ENCODE peak calls at places on chromosomes 1 and 21, in eight cellular contexts. D is activated CD8-positive, alpha-beta T cell treated with anti-CD3 and anti-CD28 coated beads for 36 hours; X is foreskin fibroblast; J is CD4-positive, alpha-beta T cell; C is DND-41; H is HCT116; O is heart right ventricle; U is HFFc6. R is an unnamed sample.

GRCh38 chr1:151060241-151061011 is at the start of gene MLLT11:
- DNase-seq in D (peak), X (peak), J (no peak), C (peak), H (no peak), O (peak), U (peak), R (no peak)

GRCh38 chr1:235239821-235240220 is 78.8 kb upstream of the RBM34 start:
- DNase-seq in D (no peak), X (no peak), J (no peak), C (no peak), H (no peak), O (no peak), U (peak), R (no peak)

GRCh38 chr1:227445746-227446145 is 117.6 kb upstream of the ZNF678 start:
- DNase-seq in D (no peak), X (no peak), J (no peak), C (no peak), H (no peak), O (no peak), U (no peak), R (no peak)

GRCh38 chr1:53792751-53793150 is 45.3 kb downstream of the NDC1 start:
- DNase-seq in D (no peak), X (no peak), J (no peak), C (no peak), H (no peak), O (no peak), U (no peak), R (no peak)

GRCh38 chr1:209202826-209203439 is 380.6 kb upstream of the CAMK1G start:
- DNase-seq in D (peak), X (peak), J (no peak), C (peak), H (peak), O (no peak), U (peak), R (peak)

GRCh38 chr1:117359560-117360289 is 7.5 kb upstream of the MAN1A2 start:
- DNase-seq in D (no peak), X (no peak), J (no peak), C (no peak), H (no peak), O (no peak), U (no peak), R (no peak)

GRCh38 chr1:48560114-48560513 is 88.1 kb upstream of the SPATA6 start:
- DNase-seq in D (no peak), X (no peak), J (no peak), C (no peak), H (no peak), O (no peak), U (no peak), R (no peak)

GRCh38 chr1:98796049-98796448 is 134.5 kb downstream of the SNX7 start:
- DNase-seq in D (no peak), X (no peak), J (no peak), C (no peak), H (no peak), O (no peak), U (no peak), R (no peak)

GRCh38 chr1:221919743-221920142 is 177.9 kb upstream of the DUSP10 start:
- DNase-seq in D (no peak), X (no peak), J (no peak), C (no peak), H (no peak), O (no peak), U (no peak), R (no peak)

GRCh38 chr21:34807881-34808568 is 139.2 kb downstream of the CLIC6 start:
- DNase-seq in D (peak), X (peak), J (peak), C (no peak), H (peak), O (no peak), U (peak), R (peak)

GRCh38 chr1:29513357-29513756 is 277.0 kb downstream of the PTPRU start:
- DNase-seq in D (peak), X (peak), J (no peak), C (peak), H (peak), O (no peak), U (peak), R (no peak)

GRCh38 chr1:20446796-20447195 is 39.2 kb downstream of the CAMK2N1 start:
- DNase-seq in D (no peak), X (peak), J (no peak), C (no peak), H (no peak), O (no peak), U (no peak), R (no peak)

DNA sequence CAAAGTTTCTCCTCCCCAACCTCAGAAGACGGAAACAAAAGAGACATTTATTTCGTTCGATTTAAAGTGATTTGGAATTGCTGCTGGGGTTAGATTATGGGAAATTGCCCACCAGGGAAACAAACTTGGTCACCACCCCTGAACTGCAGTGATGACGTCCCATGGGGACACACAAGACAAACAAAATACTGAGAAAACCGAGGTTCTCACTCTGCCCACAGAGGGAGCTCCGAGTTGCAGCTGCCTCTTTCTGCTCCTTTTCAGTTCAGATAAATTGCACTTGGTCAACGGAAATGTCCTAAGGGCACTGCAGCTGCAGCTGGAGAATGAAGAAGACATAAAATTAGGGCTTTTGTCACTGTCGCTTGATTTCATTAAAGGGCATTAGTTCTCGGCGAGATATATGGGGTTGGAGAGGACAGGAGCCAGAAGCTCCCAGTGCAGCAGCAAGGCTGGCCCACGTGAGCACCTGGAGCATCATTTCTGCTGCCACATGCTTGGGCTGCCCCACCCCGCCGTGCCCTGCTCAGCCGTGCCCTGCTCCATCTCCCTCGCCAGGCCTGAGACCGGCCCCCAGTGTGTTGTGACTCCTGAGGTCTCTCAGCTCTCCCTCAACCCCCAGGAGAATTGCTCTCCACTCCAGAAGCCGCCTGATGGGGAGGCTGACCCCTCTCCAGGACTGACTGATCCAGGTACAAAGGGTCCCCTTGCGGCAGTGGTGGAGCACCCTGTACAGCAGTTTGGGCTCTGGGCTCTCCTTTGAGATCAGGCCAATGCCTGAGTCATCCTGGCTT is 231.7 kb upstream of the AJAP1 start:
- DNase-seq in D (no peak), X (no peak), J (no peak), C (no peak), H (no peak), O (no peak), U (no peak), R (no peak)
- TF ChIP-seq CTCF in D (no peak), X (no peak), J (no peak), C (no peak), H (no peak), O (no peak), U (no peak), R (no peak)

GRCh38 chr1:23021834-23022233 is 2.6 kb downstream of the KDM1A start:
- DNase-seq in D (no peak), X (no peak), J (no peak), C (no peak), H (no peak), O (no peak), U (no peak), R (no peak)

GRCh38 chr1:23019851-23020625 is 770 bp downstream of the KDM1A start:
- DNase-seq in D (peak), X (no peak), J (peak), C (peak), H (no peak), O (peak), U (peak), R (no peak)

GRCh38 chr1:23018661-23019093 is 591 bp upstream of the KDM1A start:
- DNase-seq in D (peak), X (no peak), J (no peak), C (no peak), H (no peak), O (no peak), U (no peak), R (no peak)

GRCh38 chr1:23020731-23021130 is 1.5 kb downstream of the KDM1A start:
- DNase-seq in D (no peak), X (no peak), J (no peak), C (no peak), H (no peak), O (no peak), U (no peak), R (no peak)

GRCh38 chr1:23019094-23019850 is at the start of gene KDM1A:
- DNase-seq in D (peak), X (peak), J (peak), C (peak), H (peak), O (peak), U (peak), R (peak)
- TF ChIP-seq CTCF in D (no peak), X (peak), J (peak), C (peak), H (peak), O (no peak), U (no peak), R (peak)

DNA sequence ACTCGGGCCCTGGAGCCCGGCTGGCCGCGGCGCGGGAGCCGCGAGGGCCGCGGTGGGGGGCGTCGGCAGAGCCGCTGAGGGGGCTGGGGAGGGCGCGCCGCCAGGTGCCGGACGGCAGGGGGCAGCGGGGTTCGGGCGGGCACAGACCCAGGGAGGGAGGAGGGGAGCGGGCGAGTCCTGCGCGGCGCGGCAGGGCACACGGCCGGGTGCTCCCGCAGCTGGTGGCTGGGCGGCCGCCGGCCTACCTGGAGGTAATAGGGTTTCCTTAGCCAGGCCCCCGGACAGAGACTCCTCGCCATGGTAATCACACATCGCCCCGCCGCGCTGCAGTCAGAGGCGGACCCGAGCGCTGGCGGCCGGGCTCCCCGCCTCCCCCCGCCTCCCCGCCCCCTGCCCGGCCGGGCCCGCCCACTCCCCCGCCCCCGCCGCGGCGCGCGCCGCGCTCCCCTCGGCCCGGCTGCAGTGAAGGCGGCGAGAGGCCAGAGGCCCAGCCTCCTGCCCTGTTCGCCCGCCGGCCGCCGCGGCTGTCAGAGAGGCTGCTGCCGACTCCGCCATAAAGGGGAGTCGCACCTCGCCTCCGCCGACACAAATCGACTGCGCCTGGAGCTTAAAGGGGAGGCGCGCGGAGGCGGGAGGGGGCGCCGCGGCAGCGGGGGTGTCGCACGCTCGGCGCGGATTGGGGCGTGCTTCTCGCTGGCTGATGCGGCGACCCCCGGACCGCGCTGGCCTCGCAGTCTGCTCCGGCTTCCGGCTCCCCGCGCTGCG is at the start of gene DIPK1A:
- DNase-seq in D (peak), X (peak), J (peak), C (peak), H (peak), O (peak), U (peak), R (peak)
- TF ChIP-seq CTCF in D (no peak), X (no peak), J (no peak), C (peak), H (no peak), O (no peak), U (no peak), R (no peak)

GRCh38 chr21:28793043-28793442 is 199.6 kb downstream of the LTN1 start:
- DNase-seq in D (no peak), X (peak), J (no peak), C (no peak), H (no peak), O (no peak), U (peak), R (no peak)
- TF ChIP-seq CTCF in D (peak), X (peak), J (no peak), C (no peak), H (peak), O (peak), U (peak), R (peak)

R was measured in AG09319.